ENCODE peak calls at places on chromosomes 3 and 15, in nine cellular contexts. One of them, this sample, is unnamed.

GRCh38 chr15:73127302-73127936 is 75.2 kb downstream of the NEO1 start:
- DNase-seq in fibroblast of lung: peak
- DNase-seq in mesendoderm: peak
- DNase-seq in mammary epithelial cell: peak
- DNase-seq in mesenchymal stem cell: peak
- DNase-seq in neural progenitor cell: peak
- DNase-seq in MM.1S: peak
- DNase-seq in HepG2: peak
- DNase-seq in GM23248: peak
- DNase-seq in this sample: no peak

GRCh38 chr3:105781871-105782270 is 86.9 kb downstream of the CBLB start:
- DNase-seq in fibroblast of lung: no peak
- DNase-seq in mesendoderm: peak
- DNase-seq in mammary epithelial cell: no peak
- DNase-seq in mesenchymal stem cell: peak
- DNase-seq in neural progenitor cell: no peak
- DNase-seq in MM.1S: no peak
- DNase-seq in HepG2: no peak
- DNase-seq in GM23248: peak
- DNase-seq in this sample: no peak

GRCh38 chr15:67805008-67805681 is 20.2 kb upstream of the SKOR1 start:
- DNase-seq in fibroblast of lung: no peak
- DNase-seq in mesendoderm: no peak
- DNase-seq in mammary epithelial cell: no peak
- DNase-seq in mesenchymal stem cell: no peak
- DNase-seq in neural progenitor cell: no peak
- DNase-seq in MM.1S: no peak
- DNase-seq in HepG2: no peak
- DNase-seq in GM23248: no peak
- DNase-seq in this sample: no peak

GRCh38 chr15:27734785-27735495 is 364.2 kb downstream of the OCA2 start:
- DNase-seq in fibroblast of lung: no peak
- DNase-seq in mesendoderm: no peak
- DNase-seq in mammary epithelial cell: no peak
- DNase-seq in mesenchymal stem cell: no peak
- DNase-seq in neural progenitor cell: no peak
- DNase-seq in MM.1S: no peak
- DNase-seq in HepG2: no peak
- DNase-seq in GM23248: no peak
- DNase-seq in this sample: no peak

GRCh38 chr3:114848087-114848486 is 299.0 kb downstream of the ZBTB20 start:
- DNase-seq in fibroblast of lung: no peak
- DNase-seq in mesendoderm: no peak
- DNase-seq in mammary epithelial cell: no peak
- DNase-seq in mesenchymal stem cell: no peak
- DNase-seq in neural progenitor cell: no peak
- DNase-seq in MM.1S: no peak
- DNase-seq in HepG2: no peak
- DNase-seq in GM23248: no peak
- DNase-seq in this sample: no peak

GRCh38 chr3:69079269-69080159 is 651 bp downstream of the UBA3 start:
- DNase-seq in fibroblast of lung: no peak
- DNase-seq in mesendoderm: peak
- DNase-seq in mammary epithelial cell: peak
- DNase-seq in mesenchymal stem cell: peak
- DNase-seq in neural progenitor cell: peak
- DNase-seq in MM.1S: no peak
- DNase-seq in HepG2: peak
- DNase-seq in GM23248: peak
- DNase-seq in this sample: no peak

GRCh38 chr3:111152506-111152905 is 80.9 kb downstream of the NECTIN3 start:
- DNase-seq in fibroblast of lung: peak
- DNase-seq in mesendoderm: no peak
- DNase-seq in mammary epithelial cell: no peak
- DNase-seq in mesenchymal stem cell: no peak
- DNase-seq in neural progenitor cell: no peak
- DNase-seq in MM.1S: no peak
- DNase-seq in HepG2: no peak
- DNase-seq in GM23248: peak
- DNase-seq in this sample: no peak

GRCh38 chr3:126540342-126540849 is 16.4 kb downstream of the CHST13 start:
- DNase-seq in fibroblast of lung: peak
- DNase-seq in mesendoderm: no peak
- DNase-seq in mammary epithelial cell: peak
- DNase-seq in mesenchymal stem cell: peak
- DNase-seq in neural progenitor cell: no peak
- DNase-seq in MM.1S: no peak
- DNase-seq in HepG2: no peak
- DNase-seq in GM23248: peak
- DNase-seq in this sample: peak

GRCh38 chr3:152121292-152121654 is 147.5 kb upstream of the MBNL1 start:
- DNase-seq in fibroblast of lung: peak
- DNase-seq in mesendoderm: no peak
- DNase-seq in mammary epithelial cell: peak
- DNase-seq in mesenchymal stem cell: peak
- DNase-seq in neural progenitor cell: no peak
- DNase-seq in MM.1S: no peak
- DNase-seq in HepG2: no peak
- DNase-seq in GM23248: peak
- DNase-seq in this sample: no peak

GRCh38 chr3:177320765-177321247 is 123.5 kb upstream of the TBL1XR1 start:
- DNase-seq in fibroblast of lung: peak
- DNase-seq in mesendoderm: no peak
- DNase-seq in mammary epithelial cell: no peak
- DNase-seq in mesenchymal stem cell: no peak
- DNase-seq in neural progenitor cell: no peak
- DNase-seq in MM.1S: peak
- DNase-seq in HepG2: no peak
- DNase-seq in GM23248: no peak
- DNase-seq in this sample: peak
- H3K27ac ChIP-seq in fibroblast of lung: no peak
- H3K27ac ChIP-seq in mesendoderm: no peak
- H3K27ac ChIP-seq in mammary epithelial cell: no peak
- H3K27ac ChIP-seq in mesenchymal stem cell: no peak
- H3K27ac ChIP-seq in neural progenitor cell: no peak
- H3K27ac ChIP-seq in MM.1S: peak
- H3K27ac ChIP-seq in HepG2: no peak
- H3K27ac ChIP-seq in GM23248: no peak
- H3K27ac ChIP-seq in this sample: peak

DNA sequence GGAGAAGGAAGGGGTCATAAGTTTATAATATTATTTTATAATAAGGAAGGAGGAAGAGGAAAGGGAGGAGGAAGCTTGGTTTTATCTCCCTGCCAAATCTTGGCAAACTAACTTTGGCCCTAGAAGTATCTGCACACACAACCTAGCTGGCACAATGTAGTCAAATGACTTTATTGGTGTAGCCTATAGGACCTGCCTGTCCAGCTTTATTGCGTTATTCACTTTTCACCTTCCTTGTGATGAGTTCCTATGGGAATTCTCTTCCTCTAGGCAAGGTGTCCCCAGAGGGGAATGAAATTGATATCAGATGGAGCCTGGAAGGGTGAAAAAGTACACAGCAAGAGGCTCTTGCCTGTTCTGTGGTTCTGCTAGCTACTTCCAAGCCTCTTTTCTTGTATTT is 111.2 kb upstream of the SLC25A36 start:
- DNase-seq in fibroblast of lung: no peak
- DNase-seq in mesendoderm: no peak
- DNase-seq in mammary epithelial cell: no peak
- DNase-seq in mesenchymal stem cell: no peak
- DNase-seq in neural progenitor cell: no peak
- DNase-seq in MM.1S: no peak
- DNase-seq in HepG2: no peak
- DNase-seq in GM23248: no peak
- DNase-seq in this sample: no peak
- H3K9ac ChIP-seq in fibroblast of lung: no peak
- H3K9ac ChIP-seq in mesendoderm: no peak
- H3K9ac ChIP-seq in mammary epithelial cell: no peak
- H3K9ac ChIP-seq in mesenchymal stem cell: no peak
- H3K9ac ChIP-seq in neural progenitor cell: no peak
- H3K9ac ChIP-seq in MM.1S: no peak
- H3K9ac ChIP-seq in HepG2: no peak
- H3K9ac ChIP-seq in GM23248: no peak
- H3K9ac ChIP-seq in this sample: no peak

GRCh38 chr15:29920515-29920914 is 98.2 kb upstream of the TJP1 start:
- DNase-seq in fibroblast of lung: peak
- DNase-seq in mesendoderm: peak
- DNase-seq in mammary epithelial cell: peak
- DNase-seq in mesenchymal stem cell: no peak
- DNase-seq in neural progenitor cell: no peak
- DNase-seq in MM.1S: no peak
- DNase-seq in HepG2: no peak
- DNase-seq in GM23248: peak
- DNase-seq in this sample: no peak

GRCh38 chr15:29919380-29919881 is 97.2 kb upstream of the TJP1 start:
- DNase-seq in fibroblast of lung: no peak
- DNase-seq in mesendoderm: no peak
- DNase-seq in mammary epithelial cell: no peak
- DNase-seq in mesenchymal stem cell: no peak
- DNase-seq in neural progenitor cell: no peak
- DNase-seq in MM.1S: no peak
- DNase-seq in HepG2: no peak
- DNase-seq in GM23248: no peak
- DNase-seq in this sample: no peak

GRCh38 chr15:29921130-29921601 is 98.9 kb upstream of the TJP1 start:
- DNase-seq in fibroblast of lung: peak
- DNase-seq in mesendoderm: peak
- DNase-seq in mammary epithelial cell: peak
- DNase-seq in mesenchymal stem cell: no peak
- DNase-seq in neural progenitor cell: no peak
- DNase-seq in MM.1S: no peak
- DNase-seq in HepG2: peak
- DNase-seq in GM23248: no peak
- DNase-seq in this sample: no peak

GRCh38 chr15:29924750-29925149 is 102.5 kb upstream of the TJP1 start:
- DNase-seq in fibroblast of lung: peak
- DNase-seq in mesendoderm: peak
- DNase-seq in mammary epithelial cell: peak
- DNase-seq in mesenchymal stem cell: peak
- DNase-seq in neural progenitor cell: peak
- DNase-seq in MM.1S: no peak
- DNase-seq in HepG2: peak
- DNase-seq in GM23248: peak
- DNase-seq in this sample: no peak

DNA sequence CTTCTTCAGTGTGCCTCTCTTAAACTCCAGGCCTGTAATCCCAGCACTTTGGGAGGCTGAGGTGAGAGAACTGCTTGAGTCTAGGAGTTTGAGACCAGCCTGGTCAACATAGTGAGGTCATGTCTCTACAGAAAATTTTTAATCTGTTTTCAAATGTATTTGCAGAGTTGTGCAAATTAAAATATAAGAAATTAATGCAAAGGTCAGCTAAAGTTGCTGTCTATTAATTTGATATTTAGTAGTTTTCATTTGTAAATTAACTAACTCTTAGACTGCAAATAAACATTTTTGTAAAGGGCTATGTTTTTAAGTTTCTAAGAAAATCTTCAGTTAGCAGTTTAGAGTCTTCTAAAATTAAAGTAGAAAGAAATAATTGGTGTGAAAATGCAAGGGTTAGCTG is 99.9 kb upstream of the TJP1 start:
- DNase-seq in fibroblast of lung: no peak
- DNase-seq in mesendoderm: no peak
- DNase-seq in mammary epithelial cell: no peak
- DNase-seq in mesenchymal stem cell: no peak
- DNase-seq in neural progenitor cell: no peak
- DNase-seq in MM.1S: no peak
- DNase-seq in HepG2: no peak
- DNase-seq in GM23248: no peak
- DNase-seq in this sample: no peak
- H3K27ac ChIP-seq in fibroblast of lung: no peak
- H3K27ac ChIP-seq in mesendoderm: peak
- H3K27ac ChIP-seq in mammary epithelial cell: no peak
- H3K27ac ChIP-seq in mesenchymal stem cell: peak
- H3K27ac ChIP-seq in neural progenitor cell: no peak
- H3K27ac ChIP-seq in MM.1S: no peak
- H3K27ac ChIP-seq in HepG2: no peak
- H3K27ac ChIP-seq in GM23248: no peak
- H3K27ac ChIP-seq in this sample: no peak

GRCh38 chr3:186360779-186361178 is 1.3 kb downstream of the DGKG start:
- DNase-seq in fibroblast of lung: no peak
- DNase-seq in mesendoderm: peak
- DNase-seq in mammary epithelial cell: no peak
- DNase-seq in mesenchymal stem cell: no peak
- DNase-seq in neural progenitor cell: peak
- DNase-seq in MM.1S: no peak
- DNase-seq in HepG2: no peak
- DNase-seq in GM23248: no peak
- DNase-seq in this sample: no peak
- H3K9ac ChIP-seq in fibroblast of lung: no peak
- H3K9ac ChIP-seq in mesendoderm: no peak
- H3K9ac ChIP-seq in mammary epithelial cell: no peak
- H3K9ac ChIP-seq in mesenchymal stem cell: no peak
- H3K9ac ChIP-seq in neural progenitor cell: no peak
- H3K9ac ChIP-seq in MM.1S: no peak
- H3K9ac ChIP-seq in HepG2: no peak
- H3K9ac ChIP-seq in GM23248: no peak
- H3K9ac ChIP-seq in this sample: no peak